ENCODE peak calls at places on chromosome X, in ten cellular contexts. U, H, J, T, I, Z, B, Q, E and S are unnamed samples.

GRCh38 chrX:108091878-108092291 is 307 bp downstream of the ATG4A start:
- DNase-seq in B (no peak), U (no peak), J (peak; percentile 8), Q (no peak), I (no peak), Z (peak; percentile 32), H (no peak), T (no peak), E (no peak), S (no peak)

GRCh38 chrX:81202413-81202794 is 502 bp downstream of the SH3BGRL start:
- DNase-seq in H (no peak), J (no peak), T (peak; percentile 22), Z (no peak), Q (peak; percentile 12), U (no peak), B (no peak), E (no peak), I (no peak), S (no peak)

GRCh38 chrX:21972721-21973120 is 32.2 kb downstream of the SMS start:
- DNase-seq in U (no peak), B (no peak), Z (peak; percentile 85), I (no peak), Q (peak; percentile 83), H (no peak), T (peak; percentile 62), J (no peak), E (no peak), S (no peak)

GRCh38 chrX:130111220-130111934 is 1.1 kb upstream of the ELF4 start:
- DNase-seq in B (no peak), U (peak; percentile 22), J (no peak), E (no peak), Q (no peak), Z (no peak), I (no peak), H (no peak), T (no peak), S (no peak)

GRCh38 chrX:20374866-20375530 is 108.3 kb upstream of the RPS6KA3 start:
- DNase-seq in I (no peak), B (no peak), T (peak; percentile 8), Z (no peak), Q (no peak), J (no peak), E (no peak), U (peak; percentile 51), H (no peak), S (no peak)

GRCh38 chrX:3286196-3286920 is 60.1 kb downstream of the MXRA5 start:
- DNase-seq in Q (peak; percentile 74), B (no peak), E (no peak), Z (peak; percentile 64), U (no peak), I (no peak), T (no peak), J (no peak), H (no peak), S (no peak)

GRCh38 chrX:50723006-50723405 is 91.0 kb downstream of the SHROOM4 start:
- DNase-seq in Q (no peak), Z (no peak), U (no peak), T (no peak), J (no peak), H (no peak), E (no peak), B (no peak), I (no peak), S (no peak)

GRCh38 chrX:10529344-10529743 is 91.0 kb downstream of the MID1 start:
- DNase-seq in I (no peak), Q (peak; percentile 60), H (no peak), T (no peak), E (no peak), Z (no peak), U (no peak), J (no peak), B (no peak), S (no peak)

GRCh38 chrX:129512409-129512808 is 10.9 kb downstream of the SMARCA1 start:
- DNase-seq in I (no peak), Z (no peak), U (no peak), J (no peak), H (no peak), B (no peak), T (no peak), E (no peak), Q (no peak), S (no peak)

GRCh38 chrX:16612257-16612987 is 37.5 kb upstream of the S100G start:
- DNase-seq in I (no peak), J (no peak), Z (no peak), T (no peak), Q (no peak), H (no peak), U (no peak), E (no peak), B (no peak), S (no peak)

GRCh38 chrX:145609951-145610511 is 207.6 kb upstream of the SLITRK2 start:
- DNase-seq in I (no peak), B (no peak), J (no peak), H (no peak), T (no peak), Z (no peak), Q (peak; percentile 63), U (no peak), E (no peak), S (no peak)

GRCh38 chrX:72274526-72274925 is 2.5 kb downstream of the RPS4X start:
- DNase-seq in Q (no peak), I (no peak), U (no peak), T (no peak), H (no peak), Z (no peak), E (no peak), J (no peak), B (no peak), S (no peak)

GRCh38 chrX:66408507-66408906 is 230.4 kb downstream of the EDA2R start:
- DNase-seq in U (no peak), B (no peak), J (no peak), Q (no peak), I (no peak), H (no peak), E (no peak), Z (no peak), T (no peak), S (no peak)

GRCh38 chrX:107559506-107559905 is 68.8 kb upstream of the PRPS1 start:
- DNase-seq in I (no peak), U (no peak), B (no peak), Z (no peak), T (peak; percentile 24), H (no peak), Q (peak; percentile 16), E (no peak), J (no peak), S (no peak)

GRCh38 chrX:20454117-20454516 is 187.4 kb upstream of the RPS6KA3 start:
- DNase-seq in Q (peak; percentile 25), H (no peak), E (no peak), T (peak; percentile 19), Z (peak; percentile 42), U (no peak), J (no peak), I (no peak), B (no peak), S (no peak)

GRCh38 chrX:40816906-40817305 is 81.6 kb upstream of the MED14 start:
- DNase-seq in I (no peak), U (no peak), Z (no peak), B (no peak), J (no peak), E (no peak), T (no peak), Q (no peak), H (no peak), S (no peak)

DNA sequence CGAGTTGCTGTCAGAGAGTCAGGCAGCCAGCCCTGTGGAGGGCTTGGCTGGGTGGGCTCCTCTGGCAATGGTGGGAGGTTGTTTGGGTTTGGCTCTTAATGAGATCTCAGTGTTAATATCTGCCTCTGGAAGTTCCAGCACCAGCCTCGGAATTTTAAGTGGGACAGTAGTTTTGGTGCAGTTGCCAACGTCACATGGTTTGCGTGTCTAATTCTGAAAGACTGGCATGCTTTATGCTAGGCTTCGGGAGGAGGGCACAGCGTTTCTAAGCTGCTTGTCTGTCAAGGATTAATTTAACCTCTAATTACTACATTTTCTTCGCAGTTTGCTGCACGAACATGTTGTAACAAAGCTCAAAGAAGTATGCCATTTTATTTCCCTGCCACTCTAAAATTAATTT is 9.2 kb downstream of the MAMLD1 start:
- DNase-seq in I (no peak), E (no peak), B (no peak), Z (no peak), U (no peak), H (no peak), J (no peak), Q (no peak), T (no peak), S (no peak)
- H3K27ac ChIP-seq in I (no peak overlapping the region), E (peak overlapping the region; percentile 67), B (no peak overlapping the region), Z (no peak overlapping the region), U (no peak overlapping the region), H (no peak overlapping the region), J (peak overlapping the region; percentile 62), Q (no peak overlapping the region), T (no peak overlapping the region), S (no peak overlapping the region)

GRCh38 chrX:33128048-33128805 is 83.1 kb downstream of the DMD start:
- DNase-seq in I (no peak), U (peak; percentile 19), T (no peak), B (peak; percentile 16), H (no peak), E (no peak), Q (no peak), J (no peak), Z (no peak), S (no peak)
- H3K4me1 ChIP-seq in I (no peaks in the 10 kb centered on the region), U (peaks cover 22% of the 10 kb centered on the region), T (no peaks in the 10 kb centered on the region), B (peaks cover 30% of the 10 kb centered on the region), H (peaks cover 8% of the 10 kb centered on the region), E (peaks cover 12% of the 10 kb centered on the region), Q (no peaks in the 10 kb centered on the region), J (peaks cover 7% of the 10 kb centered on the region), Z (no peaks in the 10 kb centered on the region), S (no peaks in the 10 kb centered on the region)

DNA sequence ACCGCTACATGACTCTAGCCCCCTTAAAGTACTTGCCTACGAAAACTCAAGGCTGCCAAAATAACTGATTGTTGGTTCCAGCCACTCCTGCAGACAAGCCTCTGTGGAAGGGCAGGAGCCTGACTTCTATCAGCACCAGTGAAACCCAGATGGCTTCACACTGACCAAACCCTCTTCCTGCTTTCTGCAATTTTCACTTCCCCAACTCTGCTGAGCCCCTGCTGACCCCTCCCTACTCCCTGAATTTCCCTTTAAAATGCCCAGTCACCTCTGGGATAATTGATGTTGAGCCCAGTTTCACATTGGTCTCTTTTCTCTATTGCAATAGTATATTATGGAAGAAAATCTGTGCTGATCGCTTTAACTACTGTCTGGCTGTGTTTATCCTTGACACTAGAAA is 61.6 kb upstream of the STS start:
- DNase-seq in B (no peak), U (no peak), H (no peak), Z (no peak), T (no peak), Q (no peak), J (no peak), E (no peak), I (no peak), S (no peak)
- H3K27ac ChIP-seq in B (no peak overlapping the region), U (no peak overlapping the region), H (no peak overlapping the region), Z (no peak overlapping the region), T (no peak overlapping the region), Q (no peak overlapping the region), J (no peak overlapping the region), E (no peak overlapping the region), I (no peak overlapping the region), S (no peak overlapping the region)

DNA sequence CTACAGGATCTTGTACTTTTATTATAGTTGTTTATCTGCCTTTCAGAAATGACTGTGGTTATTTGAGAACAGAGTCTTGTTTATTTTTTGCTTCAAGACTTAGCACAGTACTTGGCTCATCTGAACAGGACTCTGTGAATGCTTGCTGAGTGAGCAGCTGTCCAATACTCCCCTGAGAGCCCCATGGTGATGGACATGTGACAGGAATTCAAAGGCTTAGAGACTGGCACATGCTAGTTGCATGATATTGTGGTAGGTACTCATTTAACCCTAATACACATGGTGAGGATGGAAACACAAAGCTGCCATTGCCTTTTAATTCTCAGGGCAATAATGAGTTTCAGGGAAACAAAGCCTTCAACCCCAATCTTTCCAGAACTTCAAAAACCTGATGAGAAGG is 97.3 kb downstream of the GEMIN8 start:
- DNase-seq in E (no peak), Q (no peak), J (no peak), H (no peak), I (no peak), B (no peak), Z (no peak), U (no peak), T (no peak), S (no peak)
- H3K4me1 ChIP-seq in E (peaks cover 2% of the 10 kb centered on the region), Q (peaks cover 2% of the 10 kb centered on the region), J (no peaks in the 10 kb centered on the region), H (no peaks in the 10 kb centered on the region), I (no peaks in the 10 kb centered on the region), B (peaks cover 15% of the 10 kb centered on the region), Z (no peaks in the 10 kb centered on the region), U (no peaks in the 10 kb centered on the region), T (no peaks in the 10 kb centered on the region), S (no peaks in the 10 kb centered on the region)